ENCODE peak calls at places on chromosomes 12 and 14, in nine cellular contexts. Y is aorta; J is hypothalamus; O is KG1; D is thoracic aorta; L is upper lobe of right lung; E is stromal cell of bone marrow; N is CD8-positive, alpha-beta T cell; Z is NCI-H1417. Q is an unnamed sample.

GRCh38 chr12:39095636-39096330 is 190.4 kb upstream of the CPNE8 start:
- DNase-seq in E (no peak), L (no peak), Z (no peak), O (no peak), D (no peak), Y (no peak), N (no peak), J (no peak), Q (no peak)

GRCh38 chr12:111519937-111520336 is 79.2 kb downstream of the ATXN2 start:
- DNase-seq in Z (no peak), D (no peak), O (no peak), Y (no peak), J (no peak), E (no peak), N (no peak), L (no peak), Q (no peak)

GRCh38 chr12:29282452-29282851 is 98.5 kb downstream of the ERGIC2 start:
- DNase-seq in L (no peak), Z (no peak), O (peak; percentile 27), Y (no peak), E (no peak), D (no peak), N (no peak), J (no peak), Q (no peak)

GRCh38 chr12:81206425-81206824 is 128.5 kb downstream of the ACSS3 start:
- DNase-seq in O (no peak), Y (no peak), L (no peak), E (no peak), N (no peak), J (no peak), D (no peak), Z (peak; percentile 39), Q (no peak)

GRCh38 chr12:85509857-85510256 is 229.8 kb downstream of the ALX1 start:
- DNase-seq in J (no peak), N (no peak), Y (no peak), Z (no peak), L (no peak), O (no peak), E (no peak), D (no peak), Q (no peak)

GRCh38 chr14:83975435-83976222 is 1554.3 kb upstream of the FLRT2 start:
- DNase-seq in D (peak; percentile 11), L (no peak), Y (peak; percentile 48), N (no peak), Z (no peak), O (no peak), J (no peak), E (no peak), Q (no peak)

GRCh38 chr14:98564541-98564940 is 707.5 kb downstream of the BCL11B start:
- DNase-seq in E (no peak), Z (no peak), Y (no peak), D (no peak), O (no peak), N (no peak), L (no peak), J (no peak), Q (no peak)

GRCh38 chr14:105060751-105061427 is 4.3 kb downstream of the GPR132 start:
- DNase-seq in D (no peak), L (peak; percentile 75), N (peak; percentile 59), E (no peak), J (no peak), O (peak; percentile 37), Y (peak; percentile 77), Z (no peak), Q (no peak)

GRCh38 chr14:36167431-36167830 is 9.1 kb downstream of the PTCSC3 start:
- DNase-seq in N (no peak), L (no peak), D (no peak), Y (no peak), O (no peak), J (no peak), Z (no peak), E (no peak), Q (no peak)

GRCh38 chr14:33979613-33980276 is 28.9 kb upstream of the EGLN3 start:
- DNase-seq in J (no peak), Y (no peak), Z (no peak), N (no peak), L (no peak), E (no peak), O (no peak), D (no peak), Q (no peak)

GRCh38 chr14:70709726-70710382 is 68.1 kb downstream of the TTC9 start:
- DNase-seq in D (no peak), O (no peak), N (no peak), Y (no peak), J (no peak), Z (peak; percentile 95), E (no peak), L (no peak), Q (no peak)

GRCh38 chr12:104138747-104139186 is 757 bp upstream of the NFYB start:
- DNase-seq in O (no peak), L (no peak), D (no peak), Z (peak; percentile 66), N (no peak), Y (no peak), J (no peak), E (no peak), Q (no peak)

GRCh38 chr12:117507547-117507946 is 146.1 kb upstream of the NOS1 start:
- DNase-seq in D (no peak), L (no peak), E (no peak), O (no peak), J (no peak), N (no peak), Y (no peak), Z (peak; percentile 87), Q (no peak)

GRCh38 chr14:31320216-31320615 is 100.1 kb downstream of the HEATR5A start:
- DNase-seq in Z (no peak), L (no peak), E (no peak), J (peak; percentile 25), N (no peak), D (no peak), Y (peak; percentile 56), O (no peak), Q (no peak)

GRCh38 chr12:3313655-3314305 is 177.2 kb upstream of the PRMT8 start:
- DNase-seq in J (peak; percentile 36), D (no peak), N (peak; percentile 27), E (no peak), O (no peak), Z (peak; percentile 60), Y (no peak), L (no peak), Q (no peak)

GRCh38 chr14:88791629-88792571 is 853 bp downstream of the EML5 start:
- DNase-seq in Z (peak; percentile 91), N (no peak), Y (peak; percentile 46), L (peak; percentile 73), O (no peak), E (no peak), J (peak; percentile 18), D (no peak), Q (no peak)

GRCh38 chr14:68322970-68323620 is 469.8 kb downstream of the ZFP36L1 start:
- DNase-seq in L (no peak), J (no peak), Y (no peak), E (no peak), N (no peak), D (no peak), O (no peak), Z (no peak), Q (no peak)

GRCh38 chr14:68610251-68610793 is 182.5 kb downstream of the ZFP36L1 start:
- DNase-seq in J (no peak), L (peak; percentile 36), O (no peak), Z (no peak), D (no peak), E (no peak), N (no peak), Y (no peak), Q (no peak)

GRCh38 chr12:131855521-131856142 is 27.4 kb downstream of the MMP17 start:
- DNase-seq in N (no peak), E (no peak), L (peak; percentile 54), D (no peak), Y (peak; percentile 32), Z (peak; percentile 22), O (no peak), J (no peak), Q (no peak)

GRCh38 chr12:96219700-96220206 is 25.6 kb downstream of the ELK3 start:
- DNase-seq in Y (peak; percentile 59), D (no peak), E (peak; percentile 90), N (no peak), J (no peak), Z (peak; percentile 54), L (peak; percentile 91), O (no peak), Q (no peak)

GRCh38 chr14:34457186-34457585 is 4.9 kb downstream of the SPTSSA start:
- DNase-seq in Z (no peak), O (no peak), N (no peak), Y (no peak), E (no peak), D (no peak), L (no peak), J (no peak), Q (no peak)

GRCh38 chr12:449203-449602 is 10.5 kb upstream of the B4GALNT3 start:
- DNase-seq in L (no peak), J (no peak), O (no peak), Z (peak; percentile 36), E (no peak), Y (no peak), D (no peak), N (no peak), Q (no peak)

GRCh38 chr14:57389646-57390036 is 745 bp upstream of the NAA30 start:
- DNase-seq in D (no peak), L (no peak), Y (no peak), N (no peak), E (no peak), Z (peak; percentile 86), J (no peak), O (no peak), Q (no peak)

GRCh38 chr14:76784266-76784874 is 23.1 kb downstream of the VASH1 start:
- DNase-seq in Z (no peak), N (no peak), E (no peak), J (no peak), D (no peak), O (no peak), Y (no peak), L (no peak), Q (no peak)

GRCh38 chr12:57623811-57624390 is 9.1 kb downstream of the B4GALNT1 start:
- DNase-seq in N (no peak), L (no peak), D (no peak), E (no peak), Y (no peak), Z (no peak), O (no peak), J (no peak), Q (no peak)

GRCh38 chr12:110514363-110514762 is 12.2 kb downstream of the RAD9B start:
- DNase-seq in L (no peak), D (no peak), Y (no peak), J (no peak), E (no peak), O (no peak), N (no peak), Z (no peak), Q (no peak)

GRCh38 chr12:104288635-104289258 is 14.8 kb upstream of the EID3 start:
- DNase-seq in Y (peak; percentile 87), L (peak; percentile 91), D (peak; percentile 33), N (peak; percentile 87), Z (peak; percentile 95), O (peak; percentile 73), J (peak; percentile 84), E (peak; percentile 63), Q (peak; percentile 61)

GRCh38 chr14:99132821-99133562 is 139.0 kb downstream of the BCL11B start:
- DNase-seq in J (no peak), Y (no peak), Z (no peak), D (no peak), L (no peak), O (no peak), N (no peak), E (no peak), Q (peak; percentile 2)

GRCh38 chr12:25939606-25940005 is 18.9 kb upstream of the RASSF8 start:
- DNase-seq in D (no peak), E (no peak), L (no peak), Z (no peak), N (no peak), J (no peak), O (no peak), Y (no peak), Q (no peak)

GRCh38 chr14:54759982-54760585 is 142.5 kb downstream of the GCH1 start:
- DNase-seq in Z (no peak), L (no peak), Y (no peak), N (no peak), J (no peak), D (no peak), O (no peak), E (no peak), Q (no peak)

GRCh38 chr14:90578283-90578985 is 181.6 kb downstream of the CALM1 start:
- DNase-seq in O (no peak), D (no peak), E (no peak), Y (no peak), L (peak; percentile 63), N (no peak), J (peak; percentile 47), Z (no peak), Q (no peak)

Q was measured in tibial nerve.